ENCODE peak calls at places on chromosomes 6 and 20, in seven cellular contexts. F is Peyer's patch, V is stomach, E is GM23338, Z is breast epithelium, G is IMR-90, T is heart left ventricle. R is an unnamed sample. For H3K4me1 and H3K27me3, the result is how much of the 10 kb centered on the place peaks cover.

GRCh38 chr6:12555267-12555666 is 161.3 kb upstream of the PHACTR1 start:
- DNase-seq in F (no peak), V (no peak), E (no peak), Z (no peak), G (peak), T (no peak), R (no peak)

GRCh38 chr6:3355358-3356055 is 96.8 kb downstream of the PSMG4 start:
- DNase-seq in F (peak), V (no peak), E (peak), Z (peak), G (no peak), T (no peak), R (no peak)

GRCh38 chr6:131717815-131718214 is 7.0 kb upstream of the CTAGE9 start:
- DNase-seq in F (no peak), V (no peak), E (no peak), Z (no peak), G (no peak), T (no peak), R (no peak)

GRCh38 chr6:16519265-16520242 is 241.7 kb downstream of the ATXN1 start:
- DNase-seq in F (no peak), V (no peak), E (peak), Z (no peak), G (no peak), T (no peak), R (no peak)

GRCh38 chr20:62512812-62513211 is 37.0 kb upstream of the GATA5 start:
- DNase-seq in F (no peak), V (no peak), E (no peak), Z (no peak), G (no peak), T (no peak), R (no peak)

GRCh38 chr6:72911463-72912153 is 289.7 kb downstream of the KCNQ5 start:
- DNase-seq in F (no peak), V (no peak), E (no peak), Z (no peak), G (peak), T (no peak), R (no peak)

GRCh38 chr6:166435574-166435973 is 52.8 kb upstream of the MPC1 start:
- DNase-seq in F (no peak), V (peak), E (no peak), Z (no peak), G (no peak), T (no peak), R (no peak)

GRCh38 chr6:152952866-152953509 is 29.9 kb downstream of the FBXO5 start:
- DNase-seq in F (no peak), V (no peak), E (peak), Z (no peak), G (peak), T (no peak), R (no peak)

GRCh38 chr6:1191141-1191630 is 120.7 kb upstream of the FOXQ1 start:
- DNase-seq in F (no peak), V (no peak), E (no peak), Z (no peak), G (no peak), T (no peak), R (no peak)

DNA sequence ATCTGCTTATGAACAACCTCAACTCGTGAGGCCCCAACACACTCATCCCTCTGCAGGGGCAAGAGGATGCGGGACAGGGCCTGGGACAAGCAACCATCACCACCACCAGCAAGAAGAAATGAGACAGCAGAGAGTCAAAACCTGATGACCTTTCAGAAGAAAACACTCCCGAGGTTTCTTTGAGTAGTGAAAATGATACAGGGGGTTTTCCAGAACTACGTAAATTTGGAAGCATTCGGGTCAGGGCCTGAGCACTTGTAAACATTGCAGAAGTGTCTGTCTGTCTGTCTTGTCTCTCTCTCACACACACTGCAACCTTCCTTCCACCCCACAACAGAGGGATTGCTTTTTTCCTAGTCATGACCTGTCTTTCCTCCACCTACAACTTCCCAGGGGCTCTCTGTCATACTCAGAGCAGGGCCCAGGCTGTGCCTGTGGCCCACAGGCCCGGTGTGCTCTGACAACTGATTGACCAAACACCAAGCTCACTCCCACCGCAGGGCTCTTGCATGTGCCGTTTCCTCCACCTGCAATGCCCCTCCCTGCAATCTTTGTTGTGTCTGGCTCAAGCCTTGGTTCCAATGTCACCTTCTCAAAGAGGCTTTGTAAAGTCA is 90.9 kb downstream of the BMP7 start:
- DNase-seq in F (no peak), V (no peak), E (no peak), Z (no peak), G (no peak), T (no peak), R (no peak)
- TF ChIP-seq CTCF in F (no peak), V (no peak), E (no peak), Z (no peak), G (no peak), T (no peak), R (no peak)

GRCh38 chr6:41705996-41706835 is 29.2 kb downstream of the TFEB start:
- DNase-seq in F (peak), V (peak), E (peak), Z (peak), G (peak), T (peak), R (no peak)
- H3K4me1 ChIP-seq in F (under half), V (under half), E (under half), Z (under half), G (under half), T (under half), R (under half)

GRCh38 chr6:98845201-98846020 is 11.0 kb downstream of the POU3F2 start:
- DNase-seq in F (peak), V (peak), E (peak), Z (peak), G (peak), T (peak), R (peak)
- H3K27me3 ChIP-seq in F (under half), V (half or more), E (half or more), Z (half or more), G (half or more), T (half or more), R (under half)

GRCh38 chr6:81073323-81073722 is 679.2 kb downstream of the TENT5A start:
- DNase-seq in F (no peak), V (no peak), E (no peak), Z (no peak), G (no peak), T (no peak), R (no peak)

DNA sequence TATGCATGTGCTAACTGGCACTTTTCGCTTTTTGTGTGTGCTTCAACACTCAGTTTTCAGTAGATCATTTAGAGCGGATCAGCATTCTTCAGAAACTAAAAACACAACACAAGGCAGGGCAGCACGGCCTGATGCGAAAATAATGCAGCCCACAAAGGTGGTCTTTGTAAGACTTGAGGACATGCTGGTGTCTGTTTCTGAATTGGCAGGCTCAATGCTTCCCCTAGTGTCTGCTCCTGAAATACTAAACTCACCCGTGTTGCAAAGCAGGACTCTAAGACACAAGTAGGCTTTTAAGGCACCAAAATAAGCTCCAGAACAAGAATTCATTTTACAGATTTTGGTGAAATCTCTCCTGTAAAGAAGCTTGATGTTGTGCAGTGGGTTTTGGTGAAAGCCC is 676.5 kb downstream of the TENT5A start:
- DNase-seq in F (no peak), V (no peak), E (peak), Z (no peak), G (peak), T (no peak), R (peak)
- TF ChIP-seq CTCF in F (peak), V (no peak), E (peak), Z (no peak), G (peak), T (peak), R (peak)

GRCh38 chr6:35723587-35723986 is 13.2 kb upstream of the ARMC12 start:
- DNase-seq in F (no peak), V (no peak), E (no peak), Z (no peak), G (no peak), T (no peak), R (no peak)
- H3K4me1 ChIP-seq in F (half or more), V (half or more), E (under half), Z (under half), G (under half), T (under half), R (under half)

GRCh38 chr6:144062757-144063156 is 32.6 kb downstream of the SF3B5 start:
- DNase-seq in F (no peak), V (no peak), E (no peak), Z (no peak), G (no peak), T (no peak), R (no peak)
- H3K27me3 ChIP-seq in F (under half), V (under half), E (half or more), Z (under half), G (half or more), T (under half), R (under half)

DNA sequence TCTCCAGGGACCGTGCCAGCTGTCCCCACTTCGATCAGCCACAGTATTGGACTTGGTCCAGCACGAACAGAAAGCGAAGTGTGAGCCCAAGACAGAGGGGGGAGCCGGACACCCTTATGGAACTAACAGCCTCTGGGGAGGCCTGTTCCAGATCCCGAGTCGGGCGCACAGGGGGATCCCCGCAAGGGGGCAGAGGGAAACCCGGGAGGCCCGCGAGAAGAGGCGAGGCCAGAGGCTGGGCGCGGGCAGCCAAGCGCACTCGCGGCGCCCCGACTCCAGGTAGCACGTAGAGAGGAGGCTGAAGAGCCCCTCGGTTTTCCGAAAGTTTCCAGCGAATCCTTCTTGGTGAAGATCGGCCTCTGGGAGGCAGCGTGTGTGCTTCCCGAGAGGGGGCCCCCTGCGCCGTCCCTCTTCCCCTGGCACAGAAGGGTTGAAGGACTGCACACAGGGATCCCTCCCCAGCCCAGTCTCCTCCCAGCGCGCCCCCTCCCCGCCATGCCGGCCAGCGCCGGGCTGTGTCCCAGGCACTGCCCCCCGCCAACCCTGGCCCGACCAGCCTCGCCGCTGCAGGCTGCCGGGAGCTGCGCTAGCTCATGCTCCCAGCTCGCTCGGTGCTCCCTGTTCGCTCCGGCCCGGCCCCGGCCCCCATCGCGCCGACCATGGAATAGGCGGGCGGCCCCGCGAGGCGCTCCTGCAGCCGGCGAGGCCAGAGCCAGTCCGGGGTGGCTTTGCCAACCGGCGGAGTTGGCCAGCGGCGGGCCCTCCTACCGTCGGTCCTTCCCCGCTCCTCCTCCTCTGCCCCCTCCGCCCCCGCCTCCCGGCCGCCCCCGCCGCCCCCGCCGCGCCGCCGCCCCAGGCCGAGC is 550 bp upstream of the SLC24A3 start:
- DNase-seq in F (peak), V (peak), E (peak), Z (no peak), G (no peak), T (peak), R (peak)
- TF ChIP-seq CTCF in F (no peak), V (no peak), E (peak), Z (no peak), G (no peak), T (peak), R (no peak)

GRCh38 chr6:156777577-156777865 is 343 bp downstream of the ARID1B start:
- DNase-seq in F (no peak), V (no peak), E (no peak), Z (no peak), G (no peak), T (no peak), R (no peak)
- H3K4me1 ChIP-seq in F (under half), V (under half), E (half or more), Z (under half), G (under half), T (under half), R (under half)